ENCODE peak calls at places on chromosomes 13 and 19, in four cellular contexts. One of them, this sample, is unnamed. For H3K27me3 and H3K4me1, the result is how much of the 10 kb centered on the place peaks cover.

GRCh38 chr13:61466280-61466679 is 50.6 kb upstream of the PCDH20 start:
- DNase-seq in cardiac muscle cell: no peak
- DNase-seq in BE2C: peak
- DNase-seq in Peyer's patch: no peak
- DNase-seq in this sample: no peak

GRCh38 chr19:44303976-44304568 is 753 bp downstream of the ZNF235 start:
- DNase-seq in cardiac muscle cell: no peak
- DNase-seq in BE2C: peak
- DNase-seq in Peyer's patch: no peak
- DNase-seq in this sample: no peak

GRCh38 chr13:30293995-30294394 is 13.4 kb downstream of the KATNAL1 start:
- DNase-seq in cardiac muscle cell: no peak
- DNase-seq in BE2C: no peak
- DNase-seq in Peyer's patch: no peak
- DNase-seq in this sample: no peak

GRCh38 chr19:55193481-55193880 is 13.4 kb upstream of the SYT5 start:
- DNase-seq in Peyer's patch: no peak
- DNase-seq in cardiac muscle cell: no peak
- DNase-seq in BE2C: no peak
- DNase-seq in this sample: no peak

GRCh38 chr19:55563261-55563690 is 17.4 kb downstream of the ZNF579 start:
- DNase-seq in BE2C: no peak
- DNase-seq in cardiac muscle cell: peak
- DNase-seq in Peyer's patch: no peak
- DNase-seq in this sample: no peak

GRCh38 chr13:111129465-111130110 is 14.5 kb downstream of the ARHGEF7 start:
- DNase-seq in BE2C: no peak
- DNase-seq in Peyer's patch: no peak
- DNase-seq in cardiac muscle cell: no peak
- DNase-seq in this sample: no peak

GRCh38 chr19:15418112-15418587 is 638 bp downstream of the AKAP8L start:
- DNase-seq in BE2C: peak
- DNase-seq in Peyer's patch: no peak
- DNase-seq in cardiac muscle cell: peak
- DNase-seq in this sample: no peak

GRCh38 chr19:4343056-4343844 is at the start of gene MPND:
- DNase-seq in BE2C: peak
- DNase-seq in Peyer's patch: peak
- DNase-seq in cardiac muscle cell: peak
- DNase-seq in this sample: peak

GRCh38 chr19:56875717-56876116 is 35.2 kb upstream of the PEG3 start:
- DNase-seq in BE2C: no peak
- DNase-seq in Peyer's patch: no peak
- DNase-seq in cardiac muscle cell: no peak
- DNase-seq in this sample: no peak

GRCh38 chr13:39215971-39216370 is 177.7 kb downstream of the NHLRC3 start:
- DNase-seq in Peyer's patch: no peak
- DNase-seq in cardiac muscle cell: no peak
- DNase-seq in BE2C: no peak
- DNase-seq in this sample: no peak

GRCh38 chr13:54175470-54175869 is 1146.9 kb downstream of the OLFM4 start:
- DNase-seq in BE2C: no peak
- DNase-seq in Peyer's patch: no peak
- DNase-seq in cardiac muscle cell: no peak
- DNase-seq in this sample: no peak

GRCh38 chr19:56076413-56076998 is 44.6 kb downstream of the ZNF787 start:
- DNase-seq in Peyer's patch: no peak
- DNase-seq in cardiac muscle cell: peak
- DNase-seq in BE2C: peak
- DNase-seq in this sample: peak

GRCh38 chr19:45496349-45496953 is 396 bp downstream of the RTN2 start:
- DNase-seq in cardiac muscle cell: peak
- DNase-seq in BE2C: peak
- DNase-seq in Peyer's patch: no peak
- DNase-seq in this sample: peak

GRCh38 chr19:33064778-33065550 is at the start of gene RHPN2:
- DNase-seq in BE2C: peak
- DNase-seq in Peyer's patch: peak
- DNase-seq in cardiac muscle cell: peak
- DNase-seq in this sample: peak

GRCh38 chr13:51251480-51251879 is 29.3 kb downstream of the FAM124A start:
- DNase-seq in Peyer's patch: no peak
- DNase-seq in cardiac muscle cell: no peak
- DNase-seq in BE2C: no peak
- DNase-seq in this sample: no peak

GRCh38 chr19:40610396-40611064 is 9.4 kb downstream of the LTBP4 start:
- DNase-seq in Peyer's patch: peak
- DNase-seq in cardiac muscle cell: no peak
- DNase-seq in BE2C: peak
- DNase-seq in this sample: peak

GRCh38 chr19:49890349-49891311 is 6.1 kb downstream of the IL4I1 start:
- DNase-seq in cardiac muscle cell: no peak
- DNase-seq in Peyer's patch: peak
- DNase-seq in BE2C: peak
- DNase-seq in this sample: peak

GRCh38 chr13:95641291-95641811 is 3.2 kb downstream of the DZIP1 start:
- DNase-seq in Peyer's patch: no peak
- DNase-seq in BE2C: peak
- DNase-seq in cardiac muscle cell: peak
- DNase-seq in this sample: no peak

GRCh38 chr19:46786236-46787039 is 2.0 kb downstream of the SLC1A5 start:
- DNase-seq in Peyer's patch: peak
- DNase-seq in cardiac muscle cell: peak
- DNase-seq in BE2C: peak
- DNase-seq in this sample: peak

GRCh38 chr13:109610517-109610916 is 175.9 kb downstream of the IRS2 start:
- DNase-seq in BE2C: peak
- DNase-seq in Peyer's patch: peak
- DNase-seq in cardiac muscle cell: peak
- DNase-seq in this sample: no peak

GRCh38 chr19:13149628-13150186 is 468 bp downstream of the STX10 start:
- DNase-seq in cardiac muscle cell: peak
- DNase-seq in Peyer's patch: no peak
- DNase-seq in BE2C: peak
- DNase-seq in this sample: no peak

GRCh38 chr19:42606660-42607351 is 12.1 kb upstream of the CEACAM8 start:
- DNase-seq in BE2C: peak
- DNase-seq in cardiac muscle cell: peak
- DNase-seq in Peyer's patch: peak
- DNase-seq in this sample: no peak

GRCh38 chr13:104014803-104015645 is 948.8 kb upstream of the SLC10A2 start:
- DNase-seq in cardiac muscle cell: peak
- DNase-seq in BE2C: no peak
- DNase-seq in Peyer's patch: no peak
- DNase-seq in this sample: no peak

GRCh38 chr19:47240996-47241918 is 10.3 kb upstream of the BBC3 start:
- DNase-seq in cardiac muscle cell: peak
- DNase-seq in BE2C: peak
- DNase-seq in Peyer's patch: peak
- DNase-seq in this sample: peak

GRCh38 chr13:108944760-108945159 is 315.3 kb downstream of the MYO16 start:
- DNase-seq in cardiac muscle cell: peak
- DNase-seq in Peyer's patch: no peak
- DNase-seq in BE2C: no peak
- DNase-seq in this sample: no peak

GRCh38 chr19:35122687-35123551 is 7.3 kb downstream of the FXYD3 start:
- DNase-seq in cardiac muscle cell: no peak
- DNase-seq in BE2C: no peak
- DNase-seq in Peyer's patch: no peak
- DNase-seq in this sample: no peak

GRCh38 chr19:43620061-43621001 is 902 bp upstream of the ZNF428 start:
- DNase-seq in Peyer's patch: no peak
- DNase-seq in BE2C: no peak
- DNase-seq in cardiac muscle cell: no peak
- DNase-seq in this sample: peak

GRCh38 chr13:104648291-104648690 is 1582.1 kb upstream of the SLC10A2 start:
- DNase-seq in Peyer's patch: no peak
- DNase-seq in BE2C: no peak
- DNase-seq in cardiac muscle cell: no peak
- DNase-seq in this sample: no peak

GRCh38 chr13:93225610-93226009 is 997 bp upstream of the GPC6 start:
- DNase-seq in Peyer's patch: no peak
- DNase-seq in BE2C: no peak
- DNase-seq in cardiac muscle cell: no peak
- DNase-seq in this sample: no peak

GRCh38 chr19:13116282-13117175 is at the start of gene TRMT1:
- DNase-seq in cardiac muscle cell: peak
- DNase-seq in BE2C: peak
- DNase-seq in Peyer's patch: peak
- DNase-seq in this sample: peak

GRCh38 chr19:6516659-6517291 is 14.1 kb upstream of the TNFSF9 start:
- DNase-seq in BE2C: peak
- DNase-seq in Peyer's patch: peak
- DNase-seq in cardiac muscle cell: peak
- DNase-seq in this sample: peak

GRCh38 chr13:102642475-102642874 is 45.7 kb downstream of the TPP2 start:
- DNase-seq in BE2C: no peak
- DNase-seq in Peyer's patch: no peak
- DNase-seq in cardiac muscle cell: no peak
- DNase-seq in this sample: no peak

GRCh38 chr19:11349171-11349570 is 2.9 kb downstream of the CCDC159 start:
- DNase-seq in cardiac muscle cell: no peak
- DNase-seq in Peyer's patch: no peak
- DNase-seq in BE2C: no peak
- DNase-seq in this sample: no peak

GRCh38 chr19:11347546-11347945 is 1.2 kb downstream of the CCDC159 start:
- DNase-seq in BE2C: no peak
- DNase-seq in cardiac muscle cell: no peak
- DNase-seq in Peyer's patch: no peak
- DNase-seq in this sample: no peak

GRCh38 chr19:11342429-11342828 is 3.0 kb upstream of the RAB3D start:
- DNase-seq in BE2C: no peak
- DNase-seq in cardiac muscle cell: no peak
- DNase-seq in Peyer's patch: no peak
- DNase-seq in this sample: no peak

GRCh38 chr19:11345122-11345752 is 831 bp downstream of the TMEM205 start:
- DNase-seq in Peyer's patch: no peak
- DNase-seq in BE2C: no peak
- DNase-seq in cardiac muscle cell: no peak
- DNase-seq in this sample: no peak

GRCh38 chr19:11346104-11346940 is at the start of the genes CCDC159 and TMEM205:
- DNase-seq in BE2C: peak
- DNase-seq in Peyer's patch: peak
- DNase-seq in cardiac muscle cell: peak
- DNase-seq in this sample: peak
- TF ChIP-seq CTCF in BE2C: peak
- TF ChIP-seq CTCF in Peyer's patch: no peak
- TF ChIP-seq CTCF in cardiac muscle cell: peak
- TF ChIP-seq CTCF in this sample: no peak

DNA sequence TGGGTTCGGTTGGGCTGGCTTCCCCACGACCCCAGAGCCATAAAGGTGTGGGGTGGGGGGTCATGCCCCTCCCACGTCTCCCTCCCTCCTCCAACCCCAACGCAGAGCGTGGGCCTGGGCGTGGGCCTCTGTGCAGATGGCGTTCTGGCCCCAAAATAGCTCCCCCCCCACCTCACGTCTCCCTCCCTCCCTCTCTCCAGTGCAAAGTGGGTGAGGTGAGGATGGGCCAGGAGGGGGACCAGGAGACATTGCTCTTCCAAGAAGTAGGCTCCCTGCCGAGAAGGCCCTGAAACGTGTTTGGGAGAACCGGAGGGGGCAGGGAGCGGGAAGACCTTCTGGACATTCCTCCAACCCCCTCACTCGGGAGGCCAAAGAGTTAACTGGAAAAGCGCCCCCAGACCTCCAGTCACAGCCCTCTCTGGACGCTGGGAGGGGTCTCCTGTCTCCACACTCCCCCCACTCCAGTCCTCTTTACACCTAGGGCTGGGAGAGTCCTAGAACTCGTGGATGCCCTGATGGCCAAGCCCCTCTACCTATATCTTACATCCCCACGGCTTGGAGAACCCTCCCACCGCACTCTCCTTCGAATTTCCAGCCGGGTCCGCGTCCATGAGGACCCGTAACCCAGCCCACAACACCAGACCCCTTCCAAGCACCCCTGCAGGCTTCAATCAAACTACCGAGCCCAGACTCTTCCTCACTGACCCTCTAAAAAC is 855 bp downstream of the UNC13A start:
- DNase-seq in BE2C: no peak
- DNase-seq in Peyer's patch: no peak
- DNase-seq in cardiac muscle cell: no peak
- DNase-seq in this sample: no peak
- H3K27me3 ChIP-seq in BE2C: under half
- H3K27me3 ChIP-seq in Peyer's patch: under half
- H3K27me3 ChIP-seq in cardiac muscle cell: under half
- H3K27me3 ChIP-seq in this sample: under half

DNA sequence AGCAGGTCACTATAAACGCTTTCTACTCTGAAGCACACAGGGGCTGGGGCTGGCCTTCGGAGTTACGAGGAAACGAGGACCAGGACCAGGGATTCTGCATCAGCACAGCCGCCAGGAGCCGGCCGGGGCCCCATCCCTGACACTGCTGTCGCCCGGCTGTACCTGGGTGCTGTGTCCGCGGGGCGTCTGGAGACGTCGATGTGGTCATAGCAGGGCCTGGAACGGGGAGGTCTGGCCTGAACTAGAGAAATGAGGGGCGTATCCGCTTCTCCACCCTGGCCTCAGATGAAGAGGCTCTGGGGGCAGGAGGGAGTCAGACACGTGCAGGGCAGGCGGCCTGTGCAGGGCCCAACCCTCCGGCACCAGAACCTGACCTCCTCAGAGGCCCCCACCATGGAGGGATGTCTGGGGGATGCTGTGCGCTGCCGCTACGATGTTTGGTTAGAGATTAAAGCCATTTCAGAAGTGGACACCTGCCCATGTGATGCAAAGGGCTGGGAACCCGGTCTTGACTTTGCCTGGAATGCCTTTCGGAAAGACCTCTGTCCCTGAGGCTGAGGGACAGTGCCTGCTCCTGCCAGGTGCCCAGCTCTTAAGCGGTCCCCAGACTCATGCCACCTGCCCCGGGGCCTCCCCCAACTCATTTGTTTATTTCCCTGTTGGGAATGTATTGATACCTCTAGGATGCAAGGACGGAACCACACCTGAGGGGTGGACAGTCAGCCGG is 21.4 kb downstream of the GAS6 start:
- DNase-seq in Peyer's patch: peak
- DNase-seq in cardiac muscle cell: no peak
- DNase-seq in BE2C: no peak
- DNase-seq in this sample: no peak
- H3K4me1 ChIP-seq in Peyer's patch: half or more
- H3K4me1 ChIP-seq in cardiac muscle cell: under half
- H3K4me1 ChIP-seq in BE2C: under half
- H3K4me1 ChIP-seq in this sample: half or more

GRCh38 chr19:53196777-53197396 is 3.7 kb upstream of the ZNF665 start:
- DNase-seq in cardiac muscle cell: peak
- DNase-seq in Peyer's patch: peak
- DNase-seq in BE2C: peak
- DNase-seq in this sample: peak

GRCh38 chr19:53192771-53193533 is at the start of gene ZNF665:
- DNase-seq in Peyer's patch: peak
- DNase-seq in cardiac muscle cell: peak
- DNase-seq in BE2C: peak
- DNase-seq in this sample: peak

GRCh38 chr19:53190253-53190652 is 2.9 kb downstream of the ZNF665 start:
- DNase-seq in BE2C: no peak
- DNase-seq in cardiac muscle cell: no peak
- DNase-seq in Peyer's patch: no peak
- DNase-seq in this sample: no peak

GRCh38 chr19:53193534-53194222 is 520 bp upstream of the ZNF665 start:
- DNase-seq in BE2C: no peak
- DNase-seq in cardiac muscle cell: no peak
- DNase-seq in Peyer's patch: no peak
- DNase-seq in this sample: no peak

GRCh38 chr19:53195265-53195879 is 2.2 kb upstream of the ZNF665 start:
- DNase-seq in cardiac muscle cell: peak
- DNase-seq in Peyer's patch: peak
- DNase-seq in BE2C: peak
- DNase-seq in this sample: peak
- TF ChIP-seq CTCF in cardiac muscle cell: peak
- TF ChIP-seq CTCF in Peyer's patch: peak
- TF ChIP-seq CTCF in BE2C: peak
- TF ChIP-seq CTCF in this sample: peak

This sample was measured in CD8-positive, alpha-beta T cell.